ENCODE peak calls at places on chromosomes 1 and 21, in seven cellular contexts. B, D, G, W, Q, H and F are unnamed samples.

GRCh38 chr1:151568626-151569088 is 28.5 kb downstream of the TUFT1 start:
- DNase-seq in B (no peak), D (no peak), G (no peak), W (no peak), Q (no peak), H (no peak), F (no peak)

GRCh38 chr1:102757363-102757762 is 351.0 kb downstream of the COL11A1 start:
- DNase-seq in B (no peak), D (no peak), G (no peak), W (no peak), Q (no peak), H (no peak), F (no peak)

GRCh38 chr1:209768354-209768774 is 12.5 kb downstream of the TRAF3IP3 start:
- DNase-seq in B (no peak), D (no peak), G (no peak), W (peak), Q (no peak), H (no peak), F (no peak)

GRCh38 chr1:196387766-196388165 is 220.5 kb downstream of the KCNT2 start:
- DNase-seq in B (no peak), D (no peak), G (no peak), W (no peak), Q (no peak), H (no peak), F (no peak)

GRCh38 chr1:199073166-199073565 is 434.3 kb downstream of the PTPRC start:
- DNase-seq in B (no peak), D (no peak), G (no peak), W (no peak), Q (no peak), H (no peak), F (no peak)

GRCh38 chr1:26362331-26362730 is 8.4 kb upstream of the CRYBG2 start:
- DNase-seq in B (no peak), D (no peak), G (no peak), W (no peak), Q (peak), H (no peak), F (no peak)

GRCh38 chr1:38964140-38964548 is 22.5 kb upstream of the RHBDL2 start:
- DNase-seq in B (no peak), D (no peak), G (no peak), W (no peak), Q (no peak), H (no peak), F (no peak)

GRCh38 chr1:199522936-199523335 is 504.6 kb upstream of the NR5A2 start:
- DNase-seq in B (no peak), D (no peak), G (no peak), W (no peak), Q (no peak), H (no peak), F (no peak)

GRCh38 chr1:2466834-2467554 is 9.1 kb upstream of the PLCH2 start:
- DNase-seq in B (no peak), D (no peak), G (no peak), W (no peak), Q (no peak), H (no peak), F (peak)

GRCh38 chr1:184693011-184693410 is 61.6 kb downstream of the EDEM3 start:
- DNase-seq in B (no peak), D (no peak), G (no peak), W (no peak), Q (no peak), H (no peak), F (no peak)

GRCh38 chr1:232891116-232891515 is 59.3 kb upstream of the NTPCR start:
- DNase-seq in B (peak), D (no peak), G (no peak), W (no peak), Q (no peak), H (no peak), F (no peak)

GRCh38 chr1:192630521-192631287 is 5.2 kb upstream of the RGS13 start:
- DNase-seq in B (no peak), D (no peak), G (no peak), W (no peak), Q (no peak), H (no peak), F (no peak)

GRCh38 chr1:41354956-41355355 is 6.3 kb upstream of the FOXO6 start:
- DNase-seq in B (no peak), D (no peak), G (no peak), W (no peak), Q (no peak), H (no peak), F (no peak)

GRCh38 chr1:112998592-112999235 is 42.7 kb upstream of the SLC16A1 start:
- DNase-seq in B (peak), D (peak), G (peak), W (no peak), Q (peak), H (no peak), F (no peak)
- TF ChIP-seq CTCF in B (peak), D (no peak), G (no peak), W (no peak), Q (no peak), H (no peak), F (no peak)

DNA sequence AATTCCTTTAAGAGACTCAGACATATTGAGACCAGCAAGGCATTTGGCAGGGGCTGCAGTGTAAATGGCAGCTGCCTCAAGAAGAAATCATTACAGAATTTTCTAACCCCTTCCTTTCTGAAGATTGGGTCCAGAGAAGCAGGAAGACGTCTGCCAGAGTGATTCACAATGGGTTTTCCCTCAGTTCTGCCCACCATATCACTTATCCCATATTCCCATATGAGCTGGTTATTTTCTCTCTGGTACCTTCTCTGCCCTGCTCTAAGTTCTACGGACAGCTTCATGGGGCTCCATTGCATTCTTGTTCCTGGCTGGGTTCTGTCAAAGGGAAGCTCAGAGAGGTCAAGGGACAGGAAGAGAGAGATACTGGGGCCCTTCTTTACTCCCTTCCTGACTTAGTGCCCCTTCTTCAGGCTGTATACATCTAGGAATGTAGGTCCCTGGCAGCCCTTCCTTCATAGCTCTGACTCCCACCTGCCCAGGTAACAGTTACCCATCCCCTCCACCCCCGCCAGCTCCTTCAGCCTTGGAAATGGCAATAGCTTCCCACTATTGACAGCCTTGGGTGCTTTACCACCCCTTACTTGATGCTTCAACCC is 420.6 kb upstream of the DAB1 start:
- DNase-seq in B (no peak), D (no peak), G (no peak), W (no peak), Q (no peak), H (no peak), F (no peak)
- TF ChIP-seq CTCF in B (no peak), D (no peak), G (no peak), W (no peak), Q (no peak), H (no peak), F (no peak)

DNA sequence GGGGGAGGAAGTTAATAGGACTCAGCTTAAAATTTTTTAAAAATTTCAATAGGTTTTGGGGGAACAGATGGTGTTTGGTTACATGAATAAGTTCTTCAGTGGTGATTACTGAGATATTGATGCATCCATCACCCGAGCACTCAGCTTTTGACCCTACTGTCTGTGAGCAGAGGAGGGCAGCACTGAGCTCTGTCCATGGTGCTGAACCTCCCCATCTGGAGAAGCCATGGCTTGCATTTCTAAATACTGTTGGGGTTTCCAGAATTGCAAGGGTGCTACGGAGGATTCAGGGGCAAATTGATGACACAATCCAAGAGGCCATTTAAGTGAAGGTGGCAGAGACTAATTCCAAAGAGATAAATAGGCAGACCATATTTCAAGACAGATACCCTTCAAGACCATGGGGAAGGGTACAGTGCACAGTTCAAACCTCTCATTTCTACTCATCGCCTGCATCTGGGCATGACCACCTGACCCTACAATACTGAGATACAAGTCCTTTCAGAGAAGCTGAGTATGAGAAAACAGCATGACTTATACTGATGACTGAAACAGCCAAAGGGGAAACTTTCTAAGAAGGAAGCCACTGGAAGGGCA is 17.2 kb downstream of the SYT2 start:
- DNase-seq in B (peak), D (no peak), G (no peak), W (no peak), Q (peak), H (peak), F (peak)
- TF ChIP-seq CTCF in B (peak), D (peak), G (no peak), W (peak), Q (peak), H (peak), F (no peak)

DNA sequence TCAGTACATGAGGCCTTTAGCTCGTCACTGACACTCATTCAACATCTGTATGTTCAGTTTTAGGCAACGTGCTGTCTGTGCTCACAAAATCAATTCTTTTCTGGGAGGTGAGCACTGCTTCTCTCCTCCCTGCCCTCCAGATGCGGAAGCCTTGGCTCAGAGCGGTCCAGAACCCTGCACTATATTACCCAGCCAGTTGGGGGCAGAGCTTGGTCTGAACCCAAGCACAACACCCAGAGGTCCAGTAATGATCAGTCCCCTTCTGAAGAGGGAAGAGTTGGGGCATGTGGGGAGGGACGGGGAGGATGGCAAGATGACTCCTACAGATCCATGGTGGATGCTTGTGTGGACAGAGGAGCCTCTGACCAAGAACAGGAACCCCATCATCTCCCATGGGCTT is 5.6 kb upstream of the DSCAM start:
- DNase-seq in B (no peak), D (no peak), G (no peak), W (no peak), Q (no peak), H (no peak), F (no peak)
- TF ChIP-seq CTCF in B (no peak), D (no peak), G (no peak), W (no peak), Q (no peak), H (no peak), F (no peak)

DNA sequence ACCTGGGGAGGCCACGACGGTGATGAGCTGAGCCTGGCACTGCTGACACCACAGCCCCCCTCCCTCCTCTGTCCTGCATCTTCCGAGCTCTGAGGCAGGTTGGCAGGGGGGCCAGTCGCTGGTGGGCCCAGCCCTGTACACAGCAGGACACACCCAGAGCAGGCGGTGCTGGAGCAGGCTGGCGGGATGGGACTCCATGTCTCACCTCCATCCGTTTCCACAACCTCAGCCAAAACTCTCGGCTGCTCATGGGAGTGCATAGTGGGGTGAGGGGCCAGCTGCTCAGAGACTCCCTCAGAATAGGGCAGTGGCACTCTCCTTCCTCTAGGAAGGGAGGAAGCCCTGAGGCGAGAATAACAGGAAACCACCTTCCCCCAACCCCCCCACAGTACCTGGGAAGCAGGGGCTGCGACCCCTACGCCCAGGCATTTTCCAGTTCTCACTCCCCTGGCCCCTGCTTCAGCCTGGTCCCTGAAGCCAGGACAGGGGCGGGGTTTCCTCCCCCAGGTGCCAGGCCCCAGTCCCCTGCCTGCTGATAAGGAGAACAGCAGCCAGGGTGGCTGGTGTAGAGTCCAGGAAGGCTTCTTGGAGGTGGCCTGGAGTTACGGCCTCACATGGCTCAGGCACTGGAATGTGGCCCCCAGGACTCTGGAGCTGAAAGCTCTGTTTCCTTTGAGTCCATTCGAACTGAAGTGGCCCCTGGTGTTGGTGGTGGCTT is 3.2 kb upstream of the IBA57 start:
- DNase-seq in B (peak), D (no peak), G (no peak), W (peak), Q (peak), H (no peak), F (no peak)
- TF ChIP-seq CTCF in B (no peak), D (no peak), G (no peak), W (no peak), Q (no peak), H (no peak), F (no peak)

GRCh38 chr21:31548688-31549087 is 110.8 kb upstream of the SOD1 start:
- DNase-seq in B (no peak), D (no peak), G (no peak), W (peak), Q (no peak), H (no peak), F (no peak)
- TF ChIP-seq CTCF in B (no peak), D (no peak), G (no peak), W (no peak), Q (no peak), H (no peak), F (no peak)